ENCODE peak calls at places on chromosome 16, in six cellular contexts. C is SK-N-SH, Z is K562, D is GM12878, U is HepG2, S is IMR-90. O is an unnamed sample. For H3K9me3, the result is how much of the 10 kb centered on the place peaks cover.

GRCh38 chr16:69145658-69146057 is 13.2 kb downstream of the UTP4 start:
- DNase-seq in C (no peak), Z (no peak), D (no peak), U (no peak), S (peak), O (no peak)

GRCh38 chr16:81625544-81626152 is 153.4 kb upstream of the PLCG2 start:
- DNase-seq in C (no peak), Z (no peak), D (no peak), U (no peak), S (peak), O (no peak)

GRCh38 chr16:11333010-11333409 is 12.2 kb upstream of the RMI2 start:
- DNase-seq in C (no peak), Z (no peak), D (no peak), U (no peak), S (no peak), O (no peak)

GRCh38 chr16:700684-701584 is 4.7 kb downstream of the FBXL16 start:
- DNase-seq in C (no peak), Z (peak), D (no peak), U (no peak), S (no peak), O (no peak)

GRCh38 chr16:69476920-69477418 is 52.5 kb downstream of the CYB5B start:
- DNase-seq in C (no peak), Z (peak), D (no peak), U (peak), S (peak), O (peak)

GRCh38 chr16:67430504-67431076 is 331 bp upstream of the HSD11B2 start:
- DNase-seq in C (peak), Z (no peak), D (no peak), U (peak), S (no peak), O (no peak)

GRCh38 chr16:56122251-56122650 is 69.0 kb upstream of the GNAO1 start:
- DNase-seq in C (no peak), Z (no peak), D (no peak), U (no peak), S (no peak), O (no peak)

GRCh38 chr16:718389-718788 is 2.6 kb upstream of the ANTKMT start:
- DNase-seq in C (no peak), Z (no peak), D (no peak), U (no peak), S (no peak), O (no peak)

GRCh38 chr16:20866792-20867191 is 33.4 kb downstream of the DCUN1D3 start:
- DNase-seq in C (no peak), Z (no peak), D (no peak), U (no peak), S (no peak), O (no peak)

GRCh38 chr16:1920727-1921155 is 2.5 kb upstream of the HS3ST6 start:
- DNase-seq in C (peak), Z (peak), D (no peak), U (no peak), S (no peak), O (peak)

GRCh38 chr16:13557476-13557875 is 362.5 kb upstream of the ERCC4 start:
- DNase-seq in C (no peak), Z (no peak), D (no peak), U (no peak), S (no peak), O (no peak)

GRCh38 chr16:3158014-3158497 is 23.2 kb downstream of the ZNF213 start:
- DNase-seq in C (peak), Z (no peak), D (no peak), U (no peak), S (no peak), O (no peak)

GRCh38 chr16:2157480-2158261 is 2.1 kb downstream of the TRAF7 start:
- DNase-seq in C (no peak), Z (no peak), D (no peak), U (peak), S (no peak), O (no peak)

GRCh38 chr16:84909686-84910085 is 89.9 kb downstream of the CRISPLD2 start:
- DNase-seq in C (no peak), Z (no peak), D (no peak), U (no peak), S (no peak), O (no peak)

GRCh38 chr16:78215222-78215621 is 115.8 kb downstream of the WWOX start:
- DNase-seq in C (no peak), Z (no peak), D (no peak), U (no peak), S (no peak), O (no peak)

GRCh38 chr16:85019659-85020245 is 7.8 kb upstream of the KIAA0513 start:
- DNase-seq in C (no peak), Z (no peak), D (no peak), U (no peak), S (no peak), O (no peak)

GRCh38 chr16:57045694-57046381 is 46.5 kb upstream of the CPNE2 start:
- DNase-seq in C (peak), Z (peak), D (peak), U (peak), S (peak), O (peak)

GRCh38 chr16:20868890-20869289 is 31.3 kb downstream of the DCUN1D3 start:
- DNase-seq in C (peak), Z (no peak), D (no peak), U (peak), S (peak), O (no peak)

GRCh38 chr16:17828012-17828411 is 357.3 kb upstream of the XYLT1 start:
- DNase-seq in C (no peak), Z (peak), D (no peak), U (no peak), S (peak), O (peak)

GRCh38 chr16:85759136-85759535 is 8.2 kb upstream of the C16orf74 start:
- DNase-seq in C (no peak), Z (no peak), D (no peak), U (no peak), S (no peak), O (no peak)

GRCh38 chr16:85629853-85630252 is 16.7 kb downstream of the GSE1 start:
- DNase-seq in C (no peak), Z (no peak), D (no peak), U (no peak), S (no peak), O (no peak)

GRCh38 chr16:77618011-77618410 is 104.3 kb upstream of the NUDT7 start:
- DNase-seq in C (no peak), Z (no peak), D (no peak), U (no peak), S (no peak), O (no peak)

GRCh38 chr16:70151941-70152509 is 21.6 kb upstream of the CLEC18C start:
- DNase-seq in C (no peak), Z (no peak), D (no peak), U (no peak), S (no peak), O (no peak)

GRCh38 chr16:27991876-27992275 is 71.6 kb downstream of the GSG1L start:
- DNase-seq in C (no peak), Z (no peak), D (no peak), U (no peak), S (no peak), O (no peak)

GRCh38 chr16:27994686-27995085 is 68.8 kb downstream of the GSG1L start:
- DNase-seq in C (no peak), Z (no peak), D (no peak), U (no peak), S (no peak), O (no peak)

GRCh38 chr16:27995378-27995777 is 68.1 kb downstream of the GSG1L start:
- DNase-seq in C (no peak), Z (no peak), D (no peak), U (no peak), S (no peak), O (no peak)

DNA sequence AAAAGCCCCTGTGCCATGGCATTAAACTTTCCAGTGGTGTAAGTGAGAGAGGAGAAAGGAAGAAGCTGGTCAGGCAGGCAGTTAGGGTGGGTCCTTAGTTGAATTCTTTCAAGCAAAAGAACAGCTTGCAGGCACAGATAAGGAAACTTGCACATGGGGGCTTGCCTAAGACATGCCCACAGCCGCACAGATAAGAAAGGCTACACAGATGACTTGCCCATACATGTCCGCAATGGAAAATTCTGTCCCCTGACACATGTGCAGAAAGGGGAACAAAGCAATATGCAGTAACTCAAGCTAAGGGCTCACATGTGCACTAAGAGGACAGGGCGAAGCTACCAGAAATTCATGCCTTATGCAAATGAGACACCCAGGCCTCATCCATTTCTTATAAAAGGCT is 69.9 kb downstream of the GSG1L start:
- DNase-seq in C (no peak), Z (no peak), D (no peak), U (no peak), S (no peak), O (no peak)
- H3K27ac ChIP-seq in C (no peak), Z (no peak), D (no peak), U (no peak), S (no peak), O (no peak)

DNA sequence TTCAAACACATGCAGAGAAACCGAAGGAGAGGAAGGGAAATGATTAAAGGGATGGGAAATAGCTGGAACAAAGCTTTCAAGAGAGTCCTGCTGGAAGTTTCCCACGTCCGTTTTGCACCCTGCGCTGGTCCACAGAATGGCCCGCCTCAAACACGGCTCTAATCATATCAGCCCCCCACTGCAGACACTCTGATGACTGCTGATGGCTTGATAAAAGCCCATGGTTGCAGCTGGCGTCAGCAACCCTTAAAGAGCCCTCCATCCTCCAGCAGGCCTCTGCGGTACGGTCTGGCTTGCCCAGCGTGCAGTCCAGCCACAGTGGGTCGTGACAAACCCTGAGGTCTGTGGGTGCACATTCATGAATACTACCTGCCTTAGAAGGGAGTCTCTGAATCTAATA is 765.6 kb upstream of the EEF2KMT start:
- DNase-seq in C (peak), Z (no peak), D (no peak), U (no peak), S (no peak), O (no peak)
- H3K9me3 ChIP-seq in C (under half), Z (under half), D (under half), U (under half), S (under half), O (under half)

DNA sequence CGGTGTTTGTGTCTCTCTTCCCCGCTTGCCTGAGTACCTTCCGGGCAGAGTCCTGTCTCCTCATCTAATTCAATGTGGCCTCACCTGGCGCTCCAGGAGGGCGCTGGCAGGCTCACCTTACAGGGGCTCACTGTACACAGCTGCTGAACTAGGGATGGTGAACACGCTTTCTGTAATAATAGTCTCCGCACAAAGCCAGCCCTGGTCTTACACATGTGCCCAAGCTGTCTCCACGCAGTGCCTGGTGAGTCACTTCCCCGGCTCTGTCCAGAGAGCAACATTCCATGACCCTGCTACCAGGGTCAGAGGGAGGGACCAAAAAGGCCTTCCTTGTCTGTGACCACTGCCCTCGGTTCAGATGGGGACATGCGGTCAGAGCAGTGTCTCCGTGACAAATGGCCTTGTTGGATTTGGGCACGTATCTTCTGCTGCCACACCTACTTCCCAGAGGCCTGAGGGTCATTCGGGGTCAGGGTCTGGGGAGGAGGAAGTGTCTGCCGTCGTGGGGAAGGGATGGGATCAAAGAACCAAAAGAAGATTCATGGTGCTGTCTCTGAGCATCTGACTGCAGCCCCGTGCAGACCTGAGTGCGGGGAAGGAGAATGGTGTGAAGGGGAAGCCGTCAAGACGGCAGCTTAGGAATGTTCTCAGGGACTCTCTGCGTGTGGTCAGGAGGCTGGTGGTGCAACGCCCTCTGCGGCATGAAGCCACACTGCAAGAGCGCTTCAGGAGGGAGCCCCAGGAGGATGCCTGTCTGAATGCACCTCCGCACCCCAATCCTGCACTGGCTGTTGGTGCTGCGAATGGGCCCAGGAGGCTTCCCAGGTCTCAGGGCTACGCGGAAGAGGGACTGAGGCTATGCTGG is 68.8 kb downstream of the IL21R start:
- DNase-seq in C (no peak), Z (peak), D (no peak), U (peak), S (peak), O (no peak)
- TF ChIP-seq SMC3 in C (no peak), Z (no peak), D (no peak), U (no peak), S (no peak), O (no peak)

DNA sequence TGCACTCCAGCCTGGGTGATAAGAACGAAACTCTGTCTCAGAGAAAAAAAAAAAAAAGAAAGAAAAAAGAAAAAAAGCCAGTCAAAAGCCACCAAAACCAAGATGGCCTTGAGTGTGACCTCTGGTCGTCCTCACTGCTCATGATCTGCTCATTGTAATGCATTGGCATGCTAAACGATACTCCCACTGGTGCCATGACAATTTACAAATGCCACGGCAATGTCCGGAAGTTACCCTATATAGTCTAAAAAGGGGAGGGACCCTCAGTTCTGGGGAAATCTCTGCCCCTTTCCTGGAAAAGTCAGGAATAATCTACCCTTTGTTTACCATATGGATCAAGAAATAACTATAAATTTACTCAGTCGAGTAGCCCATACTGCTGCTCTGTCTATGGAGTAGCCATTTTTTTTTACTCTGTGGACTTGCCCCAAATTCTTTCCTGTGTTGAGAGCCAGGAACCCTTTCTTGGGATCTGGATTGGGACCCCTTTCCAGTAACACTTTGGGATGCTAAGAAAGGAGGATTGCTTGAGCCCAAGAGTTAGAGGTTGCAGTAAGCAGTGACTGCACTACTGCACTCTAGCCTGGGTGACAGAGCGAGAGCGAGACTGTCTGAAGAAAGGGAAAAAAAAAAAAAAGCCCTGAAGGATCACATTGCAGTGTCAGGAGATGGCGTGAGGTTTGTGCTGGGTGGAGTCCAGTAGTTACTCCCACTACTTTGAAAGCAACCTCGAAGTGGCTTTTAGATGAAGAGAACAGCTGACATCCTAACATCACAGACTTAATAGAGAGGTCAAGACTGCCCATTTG is 3.7 kb upstream of the TMEM231 start:
- DNase-seq in C (no peak), Z (peak), D (no peak), U (no peak), S (peak), O (no peak)
- H3K27ac ChIP-seq in C (no peak), Z (peak), D (no peak), U (no peak), S (no peak), O (no peak)

GRCh38 chr16:31745900-31746299 is 127.7 kb upstream of the ZNF267 start:
- DNase-seq in C (no peak), Z (no peak), D (no peak), U (no peak), S (no peak), O (no peak)
- H3K9me3 ChIP-seq in C (under half), Z (under half), D (under half), U (half or more), S (under half), O (half or more)

DNA sequence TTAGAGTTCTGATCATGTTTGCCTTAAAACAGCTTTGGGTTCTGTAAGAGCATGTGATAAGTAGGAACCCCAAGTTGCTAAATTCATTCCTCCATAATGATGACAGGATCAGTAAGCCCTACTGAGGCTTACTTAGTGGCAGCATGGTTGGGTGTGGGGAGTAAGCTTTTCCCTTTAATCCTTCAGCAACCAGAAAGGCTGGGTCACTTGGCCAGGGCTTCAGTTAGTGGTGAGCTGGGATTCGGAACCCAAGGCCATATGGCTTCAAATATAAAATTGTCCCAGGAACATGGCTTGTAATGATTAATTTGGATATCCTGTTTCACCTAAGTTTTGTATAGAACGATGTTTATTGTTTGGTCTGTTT is 850 bp downstream of the GINS3 start:
- DNase-seq in C (peak), Z (peak), D (no peak), U (peak), S (no peak), O (no peak)
- TF ChIP-seq SMC3 in C (no peak), Z (no peak), D (no peak), U (no peak), S (no peak), O (no peak)

GRCh38 chr16:27315333-27316037 is 1.7 kb downstream of the IL4R start:
- DNase-seq in C (no peak), Z (peak), D (no peak), U (peak), S (peak), O (peak)
- H3K27ac ChIP-seq in C (peak), Z (no peak), D (peak), U (peak), S (peak), O (peak)

GRCh38 chr16:71443714-71444113 is 1.9 kb upstream of the TLE7 start:
- DNase-seq in C (no peak), Z (no peak), D (no peak), U (no peak), S (no peak), O (no peak)
- H3K9me3 ChIP-seq in C (under half), Z (under half), D (under half), U (under half), S (half or more), O (half or more)

DNA sequence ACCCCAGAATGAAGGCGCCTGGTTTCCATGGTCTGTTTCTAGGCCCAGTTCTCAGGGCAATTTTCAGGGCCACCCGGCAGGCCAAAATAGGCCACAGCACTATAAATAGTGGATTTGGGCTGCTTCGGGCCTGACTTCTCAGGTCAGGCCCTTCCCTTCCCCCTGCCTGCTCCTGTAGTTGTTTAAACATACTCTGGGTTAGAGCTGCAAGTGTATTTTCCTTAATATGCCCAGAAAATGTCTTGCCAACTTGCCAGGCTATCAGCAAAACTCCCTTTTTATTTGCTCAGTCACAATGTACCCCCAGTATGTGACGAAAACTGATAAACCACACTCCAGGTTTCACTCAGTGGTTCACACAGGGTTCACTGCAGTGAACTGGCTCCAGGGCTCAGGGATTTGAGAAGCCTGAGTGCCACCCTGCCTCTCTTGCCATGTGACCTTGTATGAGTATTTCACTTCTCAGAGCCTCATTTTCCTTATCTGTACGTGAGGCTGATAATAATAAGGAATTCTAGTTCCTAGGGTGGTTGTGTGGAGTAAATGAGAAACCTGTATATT is 76.5 kb downstream of the GPRC5B start:
- DNase-seq in C (no peak), Z (no peak), D (peak), U (no peak), S (no peak), O (peak)
- TF ChIP-seq SMC3 in C (no peak), Z (no peak), D (no peak), U (no peak), S (no peak), O (no peak)